ENCODE peak calls at places on chromosomes 16 and 17, in six cellular contexts. T, P, U, N, E and K are unnamed samples.

GRCh38 chr16:28210979-28211505 is 723 bp downstream of the XPO6 start:
- DNase-seq in T (peak), P (no peak), U (peak), N (peak), E (peak), K (peak)

GRCh38 chr16:66606000-66606751 is 1.7 kb downstream of the CMTM3 start:
- DNase-seq in T (peak), P (no peak), U (no peak), N (no peak), E (no peak), K (no peak)

GRCh38 chr16:73323880-73324279 is 276.0 kb upstream of the ZFHX3 start:
- DNase-seq in T (no peak), P (no peak), U (no peak), N (no peak), E (no peak), K (no peak)

GRCh38 chr16:88922114-88922825 is 54.7 kb downstream of the CBFA2T3 start:
- DNase-seq in T (no peak), P (peak), U (peak), N (no peak), E (peak), K (peak)

GRCh38 chr16:55759983-55760664 is 72.8 kb downstream of the CES1 start:
- DNase-seq in T (no peak), P (peak), U (no peak), N (peak), E (peak), K (peak)

GRCh38 chr16:56547120-56547948 is 17.5 kb upstream of the MT4 start:
- DNase-seq in T (peak), P (peak), U (peak), N (peak), E (peak), K (peak)

GRCh38 chr17:50631908-50632571 is 2.6 kb upstream of the ABCC3 start:
- DNase-seq in T (no peak), P (no peak), U (no peak), N (no peak), E (no peak), K (no peak)

GRCh38 chr16:24988593-24989338 is 26.4 kb downstream of the ARHGAP17 start:
- DNase-seq in T (peak), P (no peak), U (peak), N (no peak), E (no peak), K (peak)

GRCh38 chr17:56274491-56274890 is 121.2 kb downstream of the ANKFN1 start:
- DNase-seq in T (no peak), P (no peak), U (no peak), N (no peak), E (no peak), K (no peak)

GRCh38 chr17:18368948-18369347 is 5.6 kb upstream of the SHMT1 start:
- DNase-seq in T (no peak), P (no peak), U (no peak), N (no peak), E (no peak), K (no peak)

GRCh38 chr16:25014500-25015147 is 545 bp downstream of the ARHGAP17 start:
- DNase-seq in T (peak), P (peak), U (peak), N (peak), E (peak), K (peak)

GRCh38 chr16:9116141-9116540 is 24.7 kb downstream of the HAPSTR1 start:
- DNase-seq in T (no peak), P (no peak), U (no peak), N (no peak), E (no peak), K (no peak)

GRCh38 chr16:29848420-29849297 is 14.4 kb downstream of the CDIPT start:
- DNase-seq in T (peak), P (peak), U (peak), N (no peak), E (peak), K (peak)

GRCh38 chr17:82126479-82127314 is 28.7 kb upstream of the FASN start:
- DNase-seq in T (no peak), P (no peak), U (no peak), N (no peak), E (no peak), K (no peak)

GRCh38 chr16:2987854-2988253 is 7.6 kb upstream of the PKMYT1 start:
- DNase-seq in T (no peak), P (no peak), U (no peak), N (no peak), E (no peak), K (no peak)

GRCh38 chr17:4939554-4939803 is 367 bp downstream of the SLC25A11 start:
- DNase-seq in T (no peak), P (no peak), U (no peak), N (no peak), E (no peak), K (no peak)

GRCh38 chr16:76705883-76706282 is 428.7 kb downstream of the CNTNAP4 start:
- DNase-seq in T (no peak), P (no peak), U (no peak), N (no peak), E (no peak), K (no peak)

GRCh38 chr17:78294776-78295175 is 63.3 kb downstream of the TMEM235 start:
- DNase-seq in T (peak), P (no peak), U (peak), N (no peak), E (no peak), K (no peak)

GRCh38 chr17:10633738-10634379 is 23.2 kb downstream of the MYH3 start:
- DNase-seq in T (no peak), P (no peak), U (no peak), N (no peak), E (no peak), K (no peak)

GRCh38 chr16:88940196-88941050 is 36.6 kb downstream of the CBFA2T3 start:
- DNase-seq in T (no peak), P (peak), U (no peak), N (no peak), E (peak), K (no peak)

GRCh38 chr17:18326039-18326438 is 10.9 kb downstream of the SMCR8 start:
- DNase-seq in T (no peak), P (no peak), U (no peak), N (no peak), E (no peak), K (no peak)

GRCh38 chr16:875182-876040 is 74.9 kb upstream of the GNG13 start:
- DNase-seq in T (no peak), P (no peak), U (no peak), N (no peak), E (no peak), K (no peak)

GRCh38 chr16:85673529-85674417 is 15.0 kb downstream of the GINS2 start:
- DNase-seq in T (no peak), P (no peak), U (peak), N (no peak), E (no peak), K (no peak)

GRCh38 chr17:39904990-39905288 is 13.5 kb downstream of the GSDMB start:
- DNase-seq in T (no peak), P (no peak), U (no peak), N (no peak), E (no peak), K (no peak)

GRCh38 chr16:12971216-12971615 is 69.8 kb downstream of the SHISA9 start:
- DNase-seq in T (no peak), P (no peak), U (no peak), N (no peak), E (no peak), K (peak)

GRCh38 chr16:66357523-66357928 is 9.0 kb upstream of the CDH5 start:
- DNase-seq in T (peak), P (peak), U (peak), N (peak), E (no peak), K (peak)

GRCh38 chr17:75689441-75689873 is 22.3 kb downstream of the SAP30BP start:
- DNase-seq in T (no peak), P (no peak), U (no peak), N (no peak), E (no peak), K (peak)

GRCh38 chr17:28267720-28268609 is 51.0 kb upstream of the TMEM97 start:
- DNase-seq in T (no peak), P (peak), U (no peak), N (no peak), E (no peak), K (no peak)

GRCh38 chr17:72697602-72698146 is 394.8 kb downstream of the SLC39A11 start:
- DNase-seq in T (peak), P (no peak), U (peak), N (no peak), E (no peak), K (no peak)

GRCh38 chr17:62968445-62968923 is 2.4 kb downstream of the TANC2 start:
- DNase-seq in T (peak), P (peak), U (peak), N (peak), E (no peak), K (peak)

GRCh38 chr16:56298948-56299602 is 107.8 kb downstream of the GNAO1 start:
- DNase-seq in T (no peak), P (no peak), U (no peak), N (no peak), E (no peak), K (no peak)

GRCh38 chr16:14172200-14172805 is 101.2 kb downstream of the MRTFB start:
- DNase-seq in T (peak), P (no peak), U (peak), N (no peak), E (no peak), K (no peak)

GRCh38 chr17:38745545-38745944 is 2.6 kb downstream of the PCGF2 start:
- DNase-seq in T (no peak), P (no peak), U (no peak), N (no peak), E (no peak), K (no peak)

GRCh38 chr17:38746893-38747384 is 1.2 kb downstream of the PCGF2 start:
- DNase-seq in T (no peak), P (no peak), U (no peak), N (no peak), E (no peak), K (no peak)

GRCh38 chr17:38747385-38748328 is 479 bp downstream of the PCGF2 start:
- DNase-seq in T (peak), P (no peak), U (no peak), N (peak), E (peak), K (peak)

GRCh38 chr17:38748329-38749221 is at the start of gene PCGF2:
- DNase-seq in T (peak), P (peak), U (peak), N (peak), E (peak), K (peak)

GRCh38 chr17:38746004-38746892 is 1.9 kb downstream of the PCGF2 start:
- DNase-seq in T (no peak), P (no peak), U (no peak), N (no peak), E (no peak), K (peak)
- H3K4ac ChIP-seq in T (peak), P (no peak), U (no peak), N (no peak), E (peak), K (no peak)

GRCh38 chr17:59154721-59155438 is at the start of gene SKA2:
- DNase-seq in T (peak), P (no peak), U (no peak), N (peak), E (peak), K (peak)
- H3K4ac ChIP-seq in T (no peak), P (peak), U (peak), N (peak), E (peak), K (peak)

DNA sequence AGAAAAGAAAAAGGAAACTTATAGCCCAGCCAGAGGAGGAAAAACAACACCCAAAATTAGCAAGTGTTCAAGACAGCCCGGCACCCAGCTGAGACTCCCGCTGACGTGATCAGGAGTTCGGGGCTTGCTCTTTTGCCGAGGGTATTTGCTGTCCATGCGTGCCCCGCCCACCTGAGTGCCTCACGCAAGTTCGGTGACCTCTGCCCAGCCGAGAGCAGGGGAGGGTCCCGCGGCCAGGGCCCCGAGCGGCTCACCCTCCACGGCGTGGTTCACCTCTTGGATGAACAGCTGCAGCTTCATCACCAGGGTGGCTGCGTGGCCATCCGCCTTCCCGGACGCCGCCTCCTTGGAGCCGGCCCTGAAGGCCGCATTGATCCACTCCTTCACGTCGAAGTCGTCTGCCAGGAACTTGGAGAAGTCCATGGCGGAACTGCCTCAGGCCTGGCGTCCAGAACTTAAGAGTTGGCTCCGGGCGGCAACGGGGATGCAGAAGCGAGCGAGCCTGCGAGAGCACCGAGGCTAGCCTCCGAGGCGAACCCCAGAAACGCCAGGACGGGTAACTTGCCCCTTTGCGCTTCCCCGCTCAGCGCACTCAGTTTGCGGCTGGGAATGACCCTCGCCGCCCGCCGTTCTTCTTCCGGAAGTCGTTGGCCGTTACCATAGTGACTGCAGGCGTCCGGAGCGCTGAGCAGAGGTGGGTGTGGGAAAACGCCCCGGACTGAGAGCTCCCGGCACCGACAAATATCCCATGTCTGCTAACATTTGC is at the start of gene COG7:
- DNase-seq in T (peak), P (peak), U (peak), N (peak), E (peak), K (peak)
- H3K4ac ChIP-seq in T (peak), P (no peak), U (peak), N (no peak), E (no peak), K (peak)

GRCh38 chr16:68406458-68407041 is 41.8 kb downstream of the SMPD3 start:
- DNase-seq in T (peak), P (no peak), U (peak), N (no peak), E (no peak), K (no peak)
- H3K4ac ChIP-seq in T (no peak), P (no peak), U (peak), N (no peak), E (no peak), K (no peak)

DNA sequence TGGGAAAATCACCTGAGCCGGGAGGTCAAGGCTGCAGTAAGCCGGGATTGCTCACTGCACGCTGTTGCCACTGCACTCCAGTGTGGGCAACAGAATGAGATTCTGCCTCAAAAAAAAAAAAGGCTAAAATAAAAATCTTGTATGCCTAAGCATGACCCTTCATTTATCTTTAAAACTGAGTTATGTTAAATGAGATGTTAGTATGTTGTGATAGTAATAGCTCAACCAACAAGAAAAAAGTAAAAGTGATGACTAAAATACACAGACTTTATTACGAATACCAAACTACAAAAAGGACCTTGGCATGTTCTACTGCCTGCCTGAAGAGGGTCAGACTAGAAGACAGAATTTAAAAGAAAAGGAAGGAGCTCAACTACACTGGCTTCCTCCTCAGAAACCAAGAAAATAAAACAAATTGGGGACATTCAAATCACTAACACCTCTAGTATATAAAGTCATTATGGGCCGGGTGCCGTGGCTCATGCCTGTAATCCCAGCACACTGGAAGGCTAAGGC is 4.4 kb downstream of the SMURF2 start:
- DNase-seq in T (no peak), P (no peak), U (no peak), N (no peak), E (no peak), K (no peak)
- H3K4ac ChIP-seq in T (no peak), P (no peak), U (peak), N (no peak), E (no peak), K (no peak)

DNA sequence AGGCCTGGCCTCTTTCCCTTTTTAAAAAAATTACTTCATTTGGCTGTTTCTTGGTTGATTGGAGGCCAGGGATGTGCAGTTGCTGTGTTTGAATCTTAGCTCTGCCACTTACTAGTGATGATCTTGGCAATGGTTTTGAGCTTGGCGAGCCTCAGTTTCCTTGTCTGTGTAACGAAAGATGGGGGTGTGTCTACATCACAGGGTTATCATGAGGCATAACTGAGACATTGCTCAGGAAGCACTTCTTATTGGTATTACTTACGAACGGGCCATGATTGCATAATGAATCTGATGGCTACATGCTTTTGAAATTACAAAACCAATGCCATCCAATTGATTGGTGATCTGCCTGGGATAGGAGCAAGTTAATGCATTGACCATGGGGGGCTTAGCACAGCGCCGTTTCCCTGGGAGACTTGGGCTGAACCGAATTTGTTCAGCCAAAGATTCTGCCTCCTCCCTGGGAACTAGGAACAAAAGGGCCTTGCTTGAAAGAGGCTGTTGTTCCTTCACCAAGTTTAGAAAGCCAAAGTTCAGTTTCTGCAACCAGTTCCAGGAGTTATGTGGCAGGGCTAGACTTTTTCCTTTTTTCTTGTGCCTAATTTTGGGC is 21.8 kb downstream of the CMIP start:
- DNase-seq in T (no peak), P (no peak), U (peak), N (no peak), E (no peak), K (no peak)
- H3K4ac ChIP-seq in T (no peak), P (no peak), U (no peak), N (no peak), E (no peak), K (no peak)

GRCh38 chr17:74203439-74204240 is at the start of gene RPL38:
- DNase-seq in T (peak), P (peak), U (peak), N (peak), E (peak), K (peak)
- H3K4ac ChIP-seq in T (peak), P (peak), U (peak), N (peak), E (peak), K (peak)

GRCh38 chr17:77087650-77088454 is 52.9 kb upstream of the SEC14L1 start:
- DNase-seq in T (no peak), P (no peak), U (no peak), N (no peak), E (no peak), K (no peak)

GRCh38 chr17:77089118-77089477 is 51.7 kb upstream of the SEC14L1 start:
- DNase-seq in T (peak), P (no peak), U (no peak), N (no peak), E (no peak), K (peak)

GRCh38 chr17:77086433-77087010 is 54.2 kb upstream of the SEC14L1 start:
- DNase-seq in T (peak), P (peak), U (peak), N (peak), E (peak), K (peak)

GRCh38 chr17:77090476-77090875 is 50.3 kb upstream of the SEC14L1 start:
- DNase-seq in T (no peak), P (no peak), U (no peak), N (no peak), E (no peak), K (no peak)

DNA sequence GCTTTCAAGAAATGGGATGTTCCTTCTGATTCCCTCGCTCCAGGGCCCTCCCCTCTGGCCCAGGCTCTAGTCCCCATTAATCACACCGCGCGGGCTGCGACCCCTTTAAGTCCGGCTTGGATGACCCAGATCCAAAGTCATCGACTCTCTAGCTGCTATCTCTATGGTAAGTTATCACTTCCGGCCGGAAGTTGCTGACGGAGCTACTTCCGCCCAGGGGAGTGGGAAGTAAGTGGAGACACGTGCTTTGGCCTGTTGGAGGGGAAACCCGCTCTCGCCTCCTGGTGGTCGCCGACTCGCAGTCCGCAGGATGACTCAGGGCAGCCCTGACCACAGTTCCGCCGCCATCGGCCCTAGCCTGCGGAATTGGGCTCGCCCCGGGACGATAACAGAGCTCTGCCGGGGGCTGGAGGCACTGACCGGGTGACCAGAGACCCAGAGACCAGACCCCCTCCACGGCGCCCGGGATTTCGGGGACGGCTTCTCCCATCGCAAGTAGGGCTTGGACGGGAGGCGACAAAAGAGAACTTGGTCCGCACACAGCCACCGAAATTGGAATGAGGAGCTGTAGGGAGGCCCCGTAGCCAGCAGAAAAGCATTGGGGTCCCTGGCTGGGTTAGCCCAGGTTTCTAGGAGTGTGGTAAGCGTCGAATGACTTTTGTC is 52.2 kb upstream of the SEC14L1 start:
- DNase-seq in T (peak), P (peak), U (peak), N (peak), E (peak), K (peak)
- H3K4ac ChIP-seq in T (peak), P (peak), U (peak), N (no peak), E (no peak), K (peak)